ENCODE peak calls at places on chromosomes 11 and 22, in five cellular contexts. S, A, C, K and E are unnamed samples.

GRCh38 chr22:50577987-50578775 is at the start of gene CPT1B:
- DNase-seq in S (no peak), A (no peak), C (no peak), K (no peak), E (no peak)

GRCh38 chr22:29719894-29720645 is at the start of gene CABP7:
- DNase-seq in S (no peak), A (no peak), C (no peak), K (no peak), E (no peak)

GRCh38 chr11:59174664-59175033 is 2.7 kb downstream of the DTX4 start:
- DNase-seq in S (no peak), A (no peak), C (no peak), K (no peak), E (peak; percentile 13)

GRCh38 chr11:126140932-126141291 is 70.5 kb downstream of the RPUSD4 start:
- DNase-seq in S (no peak), A (no peak), C (peak; percentile 84), K (no peak), E (peak; percentile 78)

GRCh38 chr11:75429902-75430691 is 2.9 kb downstream of the KLHL35 start:
- DNase-seq in S (peak; percentile 35), A (peak; percentile 62), C (peak; percentile 42), K (peak; percentile 26), E (peak; percentile 88)

GRCh38 chr22:44724416-44724815 is 22.4 kb downstream of the PRR5 start:
- DNase-seq in S (no peak), A (no peak), C (no peak), K (no peak), E (no peak)

GRCh38 chr11:48127521-48128183 is 89.0 kb upstream of the OR4B1 start:
- DNase-seq in S (no peak), A (no peak), C (no peak), K (no peak), E (no peak)

GRCh38 chr11:118529584-118530175 is 1.3 kb upstream of the TMEM25 start:
- DNase-seq in S (no peak), A (no peak), C (no peak), K (no peak), E (peak; percentile 52)

GRCh38 chr11:75344761-75345454 is 6.6 kb downstream of the ARRB1 start:
- DNase-seq in S (no peak), A (no peak), C (no peak), K (no peak), E (peak; percentile 79)

GRCh38 chr22:20089977-20090729 is 10.1 kb downstream of the DGCR8 start:
- DNase-seq in S (no peak), A (no peak), C (no peak), K (no peak), E (no peak)

GRCh38 chr22:23523746-23524145 is 56.3 kb downstream of the IGLL1 start:
- DNase-seq in S (no peak), A (no peak), C (no peak), K (no peak), E (no peak)

GRCh38 chr22:28116261-28116673 is 197.2 kb upstream of the PITPNB start:
- DNase-seq in S (no peak), A (no peak), C (no peak), K (no peak), E (no peak)

GRCh38 chr11:128714881-128715280 is 21.0 kb downstream of the FLI1 start:
- DNase-seq in S (no peak), A (no peak), C (no peak), K (no peak), E (no peak)

GRCh38 chr22:49149721-49150608 is 677.7 kb downstream of the BRD1 start:
- DNase-seq in S (no peak), A (no peak), C (no peak), K (no peak), E (no peak)

GRCh38 chr22:19042285-19043110 is 79.7 kb downstream of the DGCR2 start:
- DNase-seq in S (no peak), A (no peak), C (no peak), K (no peak), E (no peak)

GRCh38 chr11:117492578-117493251 is 165.1 kb downstream of the CEP164 start:
- DNase-seq in S (no peak), A (no peak), C (no peak), K (no peak), E (peak; percentile 66)

GRCh38 chr11:44695169-44695833 is 31.5 kb upstream of the TSPAN18 start:
- DNase-seq in S (no peak), A (no peak), C (no peak), K (no peak), E (no peak)

GRCh38 chr22:19218541-19219233 is 40.2 kb upstream of the SLC25A1 start:
- DNase-seq in S (no peak), A (no peak), C (no peak), K (no peak), E (peak; percentile 1)

GRCh38 chr22:46587492-46588278 is 32.5 kb upstream of the GRAMD4 start:
- DNase-seq in S (no peak), A (no peak), C (peak; percentile 26), K (no peak), E (no peak)

GRCh38 chr22:29122041-29122440 is 49.2 kb downstream of the KREMEN1 start:
- DNase-seq in S (no peak), A (no peak), C (no peak), K (no peak), E (no peak)